ENCODE peak calls at places on chromosomes 12 and 14, in six cellular contexts. H is epithelial cell of esophagus, Y is fibroblast of pulmonary artery, Z is neural progenitor cell, W is choroid plexus epithelial cell, E is uterus. A is an unnamed sample.

GRCh38 chr12:81712536-81712935 is 46.6 kb downstream of the PPFIA2 start:
- DNase-seq in E (no peak), Y (no peak), W (no peak), H (no peak), Z (no peak), A (no peak)

GRCh38 chr12:9256341-9256740 is 48.1 kb upstream of the PZP start:
- DNase-seq in E (no peak), W (no peak), H (no peak), Z (no peak), Y (no peak), A (no peak)

GRCh38 chr14:99820702-99821331 is 27.6 kb downstream of the EML1 start:
- DNase-seq in H (no peak), Y (no peak), Z (no peak), W (no peak), E (no peak), A (no peak)

GRCh38 chr14:104596451-104596918 is 8.1 kb downstream of the TMEM179 start:
- DNase-seq in Y (no peak), Z (no peak), H (no peak), W (no peak), E (no peak), A (no peak)

GRCh38 chr12:43861015-43861846 is 25.4 kb downstream of the TMEM117 start:
- DNase-seq in H (peak), Y (no peak), Z (no peak), W (no peak), E (no peak), A (peak)

GRCh38 chr12:102957339-102958050 is at the start of gene ASCL1:
- DNase-seq in E (no peak), H (peak), Y (peak), Z (peak), W (peak), A (no peak)

GRCh38 chr12:63045020-63045860 is 105.8 kb downstream of the AVPR1A start:
- DNase-seq in Y (peak), E (no peak), Z (no peak), H (peak), W (peak), A (peak)

GRCh38 chr14:50082784-50083466 is 33.4 kb downstream of the VCPKMT start:
- DNase-seq in Z (no peak), W (peak), Y (no peak), E (peak), H (peak), A (peak)

GRCh38 chr14:100868621-100869370 is 34.7 kb downstream of the RTL1 start:
- DNase-seq in Y (no peak), W (no peak), E (no peak), H (no peak), Z (no peak), A (no peak)

GRCh38 chr14:104163541-104163940 is 25.2 kb downstream of the KIF26A start:
- DNase-seq in Y (no peak), W (no peak), Z (no peak), E (no peak), H (no peak), A (no peak)

GRCh38 chr12:131726-132465 is 65.3 kb downstream of the IQSEC3 start:
- DNase-seq in W (peak), E (no peak), Z (no peak), Y (no peak), H (peak), A (no peak)

GRCh38 chr12:49264466-49264872 is 413 bp upstream of the TUBA1C start:
- DNase-seq in Z (peak), Y (peak), W (no peak), H (peak), E (no peak), A (no peak)

GRCh38 chr14:93543766-93544165 is 113.0 kb downstream of the UNC79 start:
- DNase-seq in E (no peak), H (peak), Y (peak), W (peak), Z (peak), A (peak)

DNA sequence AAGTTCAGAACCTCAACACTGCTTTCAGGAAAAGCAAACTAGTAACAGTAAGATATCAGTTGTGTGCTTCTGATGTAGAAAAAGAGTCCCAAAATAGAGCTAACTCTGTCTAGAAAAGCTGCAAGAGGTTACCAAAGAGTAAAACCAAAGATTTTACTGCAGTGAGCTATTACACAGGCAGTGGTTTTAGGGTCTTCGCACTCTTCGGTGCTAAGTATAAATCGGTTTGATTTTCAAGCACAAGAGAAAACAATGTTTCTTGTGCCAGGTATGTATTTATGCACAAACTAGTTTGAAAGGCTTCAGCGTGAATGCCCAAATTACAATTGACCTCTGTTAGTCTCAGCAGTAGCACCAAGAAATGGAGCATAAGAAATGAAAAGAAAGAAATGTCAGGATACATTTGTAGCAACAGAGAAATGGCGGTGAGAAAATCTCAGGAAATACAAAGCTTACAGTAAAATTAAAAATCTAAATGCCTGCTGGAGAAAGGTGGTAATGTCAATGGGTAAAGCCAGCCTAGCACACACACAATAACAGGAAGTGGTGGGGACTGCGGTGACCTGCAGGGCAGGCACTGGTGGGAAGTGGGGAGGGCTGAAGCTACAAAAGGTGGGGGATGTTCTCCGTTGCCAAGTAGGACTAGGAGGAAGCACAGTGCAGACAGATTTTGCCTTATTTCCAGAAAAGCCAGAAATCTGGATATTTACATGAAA is 18.0 kb upstream of the DYRK2 start:
- DNase-seq in Z (peak), Y (peak), W (peak), H (no peak), E (peak), A (peak)
- H3K4me3 ChIP-seq in Z (no peak), Y (no peak), W (no peak), H (no peak), E (no peak), A (no peak)

GRCh38 chr12:113867258-113867657 is 98.9 kb downstream of the RBM19 start:
- DNase-seq in H (peak), Z (peak), W (peak), E (no peak), Y (peak), A (no peak)
- TF ChIP-seq CTCF in H (peak), Z (peak), W (peak), E (no peak), Y (peak), A (peak)

DNA sequence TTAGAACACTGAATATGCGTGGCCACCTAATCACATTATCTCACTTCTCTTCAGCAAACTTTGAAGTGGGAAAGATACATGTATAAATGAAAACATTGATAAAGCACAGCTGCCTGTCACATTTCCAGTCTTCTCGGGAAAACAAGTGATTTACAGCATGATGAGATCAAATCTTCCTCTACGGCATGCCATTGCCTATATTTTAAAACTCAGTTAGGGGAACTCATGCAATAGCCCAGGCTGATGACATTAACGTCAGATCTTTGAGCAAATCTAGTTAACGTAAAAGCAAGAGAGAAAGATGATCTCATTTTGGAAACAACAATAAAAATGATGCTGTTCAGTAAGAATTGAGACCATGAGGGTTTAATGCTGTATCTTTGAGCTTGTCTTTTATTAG is 373.4 kb upstream of the DCN start:
- DNase-seq in Y (no peak), W (no peak), Z (no peak), E (no peak), H (no peak), A (no peak)
- H3K4me3 ChIP-seq in Y (no peak), W (no peak), Z (no peak), E (no peak), H (no peak), A (no peak)

DNA sequence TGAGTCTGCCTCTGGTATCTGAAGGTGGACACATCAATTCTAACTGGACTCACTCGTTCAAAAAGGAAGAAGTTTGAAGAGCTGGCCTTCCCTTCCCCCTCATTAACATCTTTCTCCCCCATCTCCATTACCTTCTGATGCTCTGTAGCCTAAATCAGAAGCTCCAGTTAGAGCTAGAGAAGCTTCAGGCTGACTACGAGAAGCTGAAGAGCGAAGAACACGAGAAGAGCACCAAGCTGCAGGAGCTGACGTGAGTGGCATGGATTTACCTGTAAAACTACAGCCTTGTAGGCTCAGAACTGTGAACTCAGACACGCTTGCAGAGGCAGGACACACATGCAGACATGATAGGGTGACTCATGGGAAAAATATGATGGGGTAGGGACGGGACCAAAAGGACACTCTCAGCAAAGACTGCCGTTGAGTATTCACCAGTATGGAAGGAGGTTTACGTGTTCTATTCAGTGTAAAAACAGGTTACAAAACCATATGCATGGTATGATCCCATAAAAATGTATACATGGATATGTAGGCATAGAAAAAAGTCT is 14.3 kb upstream of the PIP4K2C start:
- DNase-seq in E (no peak), H (peak), Z (no peak), W (no peak), Y (no peak), A (no peak)
- TF ChIP-seq CTCF in E (no peak), H (no peak), Z (no peak), W (no peak), Y (no peak), A (no peak)

A was measured in astrocyte of the spinal cord.